ENCODE peak calls at places on chromosomes 4 and X, in nine cellular contexts. One of them, this sample, is unnamed.

GRCh38 chrX:110568396-110568795 is 209.7 kb downstream of the RTL9 start:
- DNase-seq in mucosa of descending colon: no peak
- DNase-seq in choroid plexus epithelial cell: no peak
- DNase-seq in brain microvascular endothelial cell: no peak
- DNase-seq in thoracic aorta: no peak
- DNase-seq in CD8-positive, alpha-beta memory T cell: no peak
- DNase-seq in fibroblast of mammary gland: no peak
- DNase-seq in cardiac fibroblast: no peak
- DNase-seq in fibroblast of lung: peak
- DNase-seq in this sample: no peak

GRCh38 chr4:114264877-114265291 is 285.4 kb upstream of the ARSJ start:
- DNase-seq in mucosa of descending colon: no peak
- DNase-seq in choroid plexus epithelial cell: no peak
- DNase-seq in brain microvascular endothelial cell: no peak
- DNase-seq in thoracic aorta: no peak
- DNase-seq in CD8-positive, alpha-beta memory T cell: no peak
- DNase-seq in fibroblast of mammary gland: peak
- DNase-seq in cardiac fibroblast: no peak
- DNase-seq in fibroblast of lung: peak
- DNase-seq in this sample: no peak

GRCh38 chrX:17944833-17945497 is 83.9 kb upstream of the RAI2 start:
- DNase-seq in mucosa of descending colon: peak
- DNase-seq in choroid plexus epithelial cell: peak
- DNase-seq in brain microvascular endothelial cell: no peak
- DNase-seq in thoracic aorta: no peak
- DNase-seq in CD8-positive, alpha-beta memory T cell: no peak
- DNase-seq in fibroblast of mammary gland: peak
- DNase-seq in cardiac fibroblast: no peak
- DNase-seq in fibroblast of lung: no peak
- DNase-seq in this sample: no peak

GRCh38 chr4:66059131-66059530 is 388.8 kb upstream of the EPHA5 start:
- DNase-seq in mucosa of descending colon: no peak
- DNase-seq in choroid plexus epithelial cell: no peak
- DNase-seq in brain microvascular endothelial cell: no peak
- DNase-seq in thoracic aorta: no peak
- DNase-seq in CD8-positive, alpha-beta memory T cell: no peak
- DNase-seq in fibroblast of mammary gland: no peak
- DNase-seq in cardiac fibroblast: no peak
- DNase-seq in fibroblast of lung: no peak
- DNase-seq in this sample: no peak

GRCh38 chrX:31715675-31716074 is 643.8 kb upstream of the FTHL17 start:
- DNase-seq in mucosa of descending colon: no peak
- DNase-seq in choroid plexus epithelial cell: no peak
- DNase-seq in brain microvascular endothelial cell: peak
- DNase-seq in thoracic aorta: no peak
- DNase-seq in CD8-positive, alpha-beta memory T cell: no peak
- DNase-seq in fibroblast of mammary gland: no peak
- DNase-seq in cardiac fibroblast: no peak
- DNase-seq in fibroblast of lung: no peak
- DNase-seq in this sample: no peak

GRCh38 chr4:77184961-77185360 is 28.0 kb downstream of the CCNG2 start:
- DNase-seq in mucosa of descending colon: no peak
- DNase-seq in choroid plexus epithelial cell: no peak
- DNase-seq in brain microvascular endothelial cell: no peak
- DNase-seq in thoracic aorta: no peak
- DNase-seq in CD8-positive, alpha-beta memory T cell: no peak
- DNase-seq in fibroblast of mammary gland: no peak
- DNase-seq in cardiac fibroblast: no peak
- DNase-seq in fibroblast of lung: no peak
- DNase-seq in this sample: no peak

GRCh38 chr4:169051936-169052335 is 41.9 kb upstream of the CBR4 start:
- DNase-seq in mucosa of descending colon: no peak
- DNase-seq in choroid plexus epithelial cell: peak
- DNase-seq in brain microvascular endothelial cell: no peak
- DNase-seq in thoracic aorta: no peak
- DNase-seq in CD8-positive, alpha-beta memory T cell: no peak
- DNase-seq in fibroblast of mammary gland: no peak
- DNase-seq in cardiac fibroblast: peak
- DNase-seq in fibroblast of lung: peak
- DNase-seq in this sample: no peak

GRCh38 chrX:151962034-151962433 is 12.4 kb downstream of the GABRE start:
- DNase-seq in mucosa of descending colon: no peak
- DNase-seq in choroid plexus epithelial cell: no peak
- DNase-seq in brain microvascular endothelial cell: no peak
- DNase-seq in thoracic aorta: no peak
- DNase-seq in CD8-positive, alpha-beta memory T cell: no peak
- DNase-seq in fibroblast of mammary gland: no peak
- DNase-seq in cardiac fibroblast: no peak
- DNase-seq in fibroblast of lung: no peak
- DNase-seq in this sample: no peak

GRCh38 chr4:185134176-185134869 is 8.7 kb upstream of the SLC25A4 start:
- DNase-seq in mucosa of descending colon: no peak
- DNase-seq in choroid plexus epithelial cell: peak
- DNase-seq in brain microvascular endothelial cell: no peak
- DNase-seq in thoracic aorta: no peak
- DNase-seq in CD8-positive, alpha-beta memory T cell: peak
- DNase-seq in fibroblast of mammary gland: peak
- DNase-seq in cardiac fibroblast: peak
- DNase-seq in fibroblast of lung: peak
- DNase-seq in this sample: peak

GRCh38 chr4:124318292-124318691 is 394.2 kb downstream of the ANKRD50 start:
- DNase-seq in mucosa of descending colon: no peak
- DNase-seq in choroid plexus epithelial cell: no peak
- DNase-seq in brain microvascular endothelial cell: no peak
- DNase-seq in thoracic aorta: no peak
- DNase-seq in CD8-positive, alpha-beta memory T cell: no peak
- DNase-seq in fibroblast of mammary gland: no peak
- DNase-seq in cardiac fibroblast: no peak
- DNase-seq in fibroblast of lung: no peak
- DNase-seq in this sample: no peak

GRCh38 chr4:124322234-124322831 is 390.2 kb downstream of the ANKRD50 start:
- DNase-seq in mucosa of descending colon: no peak
- DNase-seq in choroid plexus epithelial cell: peak
- DNase-seq in brain microvascular endothelial cell: no peak
- DNase-seq in thoracic aorta: no peak
- DNase-seq in CD8-positive, alpha-beta memory T cell: no peak
- DNase-seq in fibroblast of mammary gland: peak
- DNase-seq in cardiac fibroblast: peak
- DNase-seq in fibroblast of lung: peak
- DNase-seq in this sample: peak

GRCh38 chr4:124325676-124326075 is 386.9 kb downstream of the ANKRD50 start:
- DNase-seq in mucosa of descending colon: no peak
- DNase-seq in choroid plexus epithelial cell: no peak
- DNase-seq in brain microvascular endothelial cell: no peak
- DNase-seq in thoracic aorta: no peak
- DNase-seq in CD8-positive, alpha-beta memory T cell: no peak
- DNase-seq in fibroblast of mammary gland: no peak
- DNase-seq in cardiac fibroblast: no peak
- DNase-seq in fibroblast of lung: no peak
- DNase-seq in this sample: no peak

GRCh38 chr4:124321370-124321769 is 391.2 kb downstream of the ANKRD50 start:
- DNase-seq in mucosa of descending colon: no peak
- DNase-seq in choroid plexus epithelial cell: peak
- DNase-seq in brain microvascular endothelial cell: no peak
- DNase-seq in thoracic aorta: no peak
- DNase-seq in CD8-positive, alpha-beta memory T cell: no peak
- DNase-seq in fibroblast of mammary gland: no peak
- DNase-seq in cardiac fibroblast: peak
- DNase-seq in fibroblast of lung: peak
- DNase-seq in this sample: peak
- H3K4me3 ChIP-seq in mucosa of descending colon: no peak
- H3K4me3 ChIP-seq in choroid plexus epithelial cell: no peak
- H3K4me3 ChIP-seq in brain microvascular endothelial cell: no peak
- H3K4me3 ChIP-seq in thoracic aorta: no peak
- H3K4me3 ChIP-seq in CD8-positive, alpha-beta memory T cell: no peak
- H3K4me3 ChIP-seq in fibroblast of mammary gland: no peak
- H3K4me3 ChIP-seq in cardiac fibroblast: no peak
- H3K4me3 ChIP-seq in fibroblast of lung: no peak
- H3K4me3 ChIP-seq in this sample: no peak

DNA sequence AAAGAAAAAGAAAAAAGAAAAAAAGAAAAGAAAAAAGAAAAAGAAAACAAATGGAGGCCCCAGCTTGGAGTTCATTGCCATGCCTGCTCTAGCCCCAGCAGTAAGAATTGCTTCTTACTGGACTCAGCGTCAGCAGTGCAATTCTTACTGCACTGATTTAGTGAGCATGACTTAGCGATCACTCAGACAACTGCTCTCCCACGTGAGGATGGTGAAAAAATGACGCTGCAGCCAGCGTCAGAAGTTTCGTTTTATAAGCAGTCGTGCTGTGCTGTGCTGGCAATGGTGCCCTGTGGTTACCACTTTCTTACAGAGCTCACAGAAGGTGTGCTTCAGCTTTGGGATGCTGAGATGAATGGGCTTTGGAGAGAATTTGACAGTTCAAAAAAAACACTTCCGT is 68.3 kb upstream of the DDX3X start:
- DNase-seq in mucosa of descending colon: peak
- DNase-seq in choroid plexus epithelial cell: peak
- DNase-seq in brain microvascular endothelial cell: peak
- DNase-seq in thoracic aorta: peak
- DNase-seq in CD8-positive, alpha-beta memory T cell: peak
- DNase-seq in fibroblast of mammary gland: peak
- DNase-seq in cardiac fibroblast: peak
- DNase-seq in fibroblast of lung: peak
- DNase-seq in this sample: peak
- H3K4me3 ChIP-seq in mucosa of descending colon: no peak
- H3K4me3 ChIP-seq in choroid plexus epithelial cell: peak
- H3K4me3 ChIP-seq in brain microvascular endothelial cell: no peak
- H3K4me3 ChIP-seq in thoracic aorta: peak
- H3K4me3 ChIP-seq in CD8-positive, alpha-beta memory T cell: no peak
- H3K4me3 ChIP-seq in fibroblast of mammary gland: peak
- H3K4me3 ChIP-seq in cardiac fibroblast: no peak
- H3K4me3 ChIP-seq in fibroblast of lung: no peak
- H3K4me3 ChIP-seq in this sample: no peak

DNA sequence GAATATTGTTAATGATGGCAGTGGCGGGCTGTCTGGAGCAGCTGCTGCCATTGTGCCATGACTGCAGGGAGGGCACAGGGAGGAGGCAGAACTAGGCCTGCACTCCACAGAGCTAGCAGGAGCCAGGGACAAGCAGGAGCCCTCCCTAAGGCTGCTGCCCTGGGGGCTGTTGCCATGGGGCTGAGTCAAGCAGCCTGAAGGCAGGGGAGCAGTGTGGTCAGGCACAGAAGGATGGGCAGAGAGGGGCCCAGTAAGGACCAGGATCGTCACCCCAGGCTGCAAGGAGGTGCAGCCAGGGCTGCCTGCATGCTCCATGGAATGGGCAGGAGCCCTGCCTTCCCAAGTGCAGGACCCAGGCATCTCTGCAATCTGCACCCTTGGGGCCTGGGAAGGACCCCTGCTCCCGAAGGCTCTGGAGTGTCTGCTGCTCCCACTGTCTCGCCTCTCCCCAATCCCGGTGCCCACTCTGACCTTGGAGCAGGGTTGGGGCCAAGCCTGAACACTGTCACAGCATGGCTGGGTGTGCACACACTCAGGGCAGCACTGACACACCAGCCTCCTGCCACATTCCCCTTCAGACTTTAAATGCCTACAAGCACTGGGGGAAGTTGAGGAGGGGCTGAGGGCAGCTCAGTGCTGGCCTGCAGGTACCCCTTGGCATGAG is 98.3 kb upstream of the GALNTL6 start:
- DNase-seq in mucosa of descending colon: no peak
- DNase-seq in choroid plexus epithelial cell: no peak
- DNase-seq in brain microvascular endothelial cell: no peak
- DNase-seq in thoracic aorta: no peak
- DNase-seq in CD8-positive, alpha-beta memory T cell: no peak
- DNase-seq in fibroblast of mammary gland: no peak
- DNase-seq in cardiac fibroblast: no peak
- DNase-seq in fibroblast of lung: no peak
- DNase-seq in this sample: no peak
- H3K4me3 ChIP-seq in mucosa of descending colon: no peak
- H3K4me3 ChIP-seq in choroid plexus epithelial cell: no peak
- H3K4me3 ChIP-seq in brain microvascular endothelial cell: no peak
- H3K4me3 ChIP-seq in thoracic aorta: no peak
- H3K4me3 ChIP-seq in CD8-positive, alpha-beta memory T cell: no peak
- H3K4me3 ChIP-seq in fibroblast of mammary gland: no peak
- H3K4me3 ChIP-seq in cardiac fibroblast: no peak
- H3K4me3 ChIP-seq in fibroblast of lung: no peak
- H3K4me3 ChIP-seq in this sample: no peak

GRCh38 chrX:103063918-103064434 is at the start of gene BEX1:
- DNase-seq in mucosa of descending colon: no peak
- DNase-seq in choroid plexus epithelial cell: peak
- DNase-seq in brain microvascular endothelial cell: peak
- DNase-seq in thoracic aorta: no peak
- DNase-seq in CD8-positive, alpha-beta memory T cell: peak
- DNase-seq in fibroblast of mammary gland: peak
- DNase-seq in cardiac fibroblast: peak
- DNase-seq in fibroblast of lung: peak
- DNase-seq in this sample: peak
- H3K4me3 ChIP-seq in mucosa of descending colon: no peak
- H3K4me3 ChIP-seq in choroid plexus epithelial cell: peak
- H3K4me3 ChIP-seq in brain microvascular endothelial cell: peak
- H3K4me3 ChIP-seq in thoracic aorta: peak
- H3K4me3 ChIP-seq in CD8-positive, alpha-beta memory T cell: no peak
- H3K4me3 ChIP-seq in fibroblast of mammary gland: peak
- H3K4me3 ChIP-seq in cardiac fibroblast: peak
- H3K4me3 ChIP-seq in fibroblast of lung: peak
- H3K4me3 ChIP-seq in this sample: peak

GRCh38 chr4:8268901-8269534 is 536 bp upstream of the HTRA3 start:
- DNase-seq in mucosa of descending colon: no peak
- DNase-seq in choroid plexus epithelial cell: no peak
- DNase-seq in brain microvascular endothelial cell: no peak
- DNase-seq in thoracic aorta: no peak
- DNase-seq in CD8-positive, alpha-beta memory T cell: no peak
- DNase-seq in fibroblast of mammary gland: no peak
- DNase-seq in cardiac fibroblast: no peak
- DNase-seq in fibroblast of lung: no peak
- DNase-seq in this sample: no peak
- H3K4me3 ChIP-seq in mucosa of descending colon: no peak
- H3K4me3 ChIP-seq in choroid plexus epithelial cell: no peak
- H3K4me3 ChIP-seq in brain microvascular endothelial cell: no peak
- H3K4me3 ChIP-seq in thoracic aorta: peak
- H3K4me3 ChIP-seq in CD8-positive, alpha-beta memory T cell: no peak
- H3K4me3 ChIP-seq in fibroblast of mammary gland: no peak
- H3K4me3 ChIP-seq in cardiac fibroblast: no peak
- H3K4me3 ChIP-seq in fibroblast of lung: no peak
- H3K4me3 ChIP-seq in this sample: peak

DNA sequence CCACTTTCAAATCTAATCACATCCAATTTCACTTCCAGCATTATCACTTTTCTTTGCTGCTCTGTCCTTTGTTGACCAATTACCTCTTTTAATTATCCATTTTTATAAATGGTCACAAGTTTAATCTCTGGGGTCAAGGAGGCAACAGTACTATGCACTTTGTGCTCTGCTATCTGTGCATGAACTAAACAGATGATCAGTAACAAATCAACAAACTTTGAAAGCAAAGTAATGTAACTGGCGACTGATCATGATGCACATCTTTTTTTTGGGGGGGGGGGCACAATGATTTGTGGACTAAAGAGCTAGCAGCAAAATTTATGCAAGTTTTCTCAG is 1.5 kb upstream of the SEC31A start:
- DNase-seq in mucosa of descending colon: no peak
- DNase-seq in choroid plexus epithelial cell: no peak
- DNase-seq in brain microvascular endothelial cell: no peak
- DNase-seq in thoracic aorta: no peak
- DNase-seq in CD8-positive, alpha-beta memory T cell: no peak
- DNase-seq in fibroblast of mammary gland: no peak
- DNase-seq in cardiac fibroblast: no peak
- DNase-seq in fibroblast of lung: no peak
- DNase-seq in this sample: no peak
- H3K4me3 ChIP-seq in mucosa of descending colon: no peak
- H3K4me3 ChIP-seq in choroid plexus epithelial cell: no peak
- H3K4me3 ChIP-seq in brain microvascular endothelial cell: no peak
- H3K4me3 ChIP-seq in thoracic aorta: no peak
- H3K4me3 ChIP-seq in CD8-positive, alpha-beta memory T cell: no peak
- H3K4me3 ChIP-seq in fibroblast of mammary gland: no peak
- H3K4me3 ChIP-seq in cardiac fibroblast: no peak
- H3K4me3 ChIP-seq in fibroblast of lung: no peak
- H3K4me3 ChIP-seq in this sample: no peak

This sample was measured in fibroblast of pulmonary artery.